ENCODE peak calls at places on chromosomes 13 and 19, in five cellular contexts. One of them, this sample, is unnamed.

GRCh38 chr19:35643255-35644205 is 2.0 kb downstream of the ETV2 start:
- DNase-seq in upper lobe of left lung: peak; percentile 96
- DNase-seq in CD4-positive, alpha-beta memory T cell: peak; percentile 81
- DNase-seq in psoas muscle: peak; percentile 85
- DNase-seq in A549: peak; percentile 94
- DNase-seq in this sample: peak; percentile 86

GRCh38 chr13:47000166-47000565 is 103.3 kb upstream of the HTR2A start:
- DNase-seq in upper lobe of left lung: no peak
- DNase-seq in CD4-positive, alpha-beta memory T cell: no peak
- DNase-seq in psoas muscle: no peak
- DNase-seq in A549: no peak
- DNase-seq in this sample: no peak

GRCh38 chr19:11321206-11322126 is 18.0 kb downstream of the RAB3D start:
- DNase-seq in upper lobe of left lung: no peak
- DNase-seq in CD4-positive, alpha-beta memory T cell: no peak
- DNase-seq in psoas muscle: no peak
- DNase-seq in A549: no peak
- DNase-seq in this sample: no peak

GRCh38 chr13:107254392-107254791 is 686.5 kb upstream of the ARGLU1 start:
- DNase-seq in upper lobe of left lung: no peak
- DNase-seq in CD4-positive, alpha-beta memory T cell: no peak
- DNase-seq in psoas muscle: no peak
- DNase-seq in A549: no peak
- DNase-seq in this sample: no peak

GRCh38 chr13:65889368-65889767 is 1340.8 kb downstream of the PCDH9 start:
- DNase-seq in upper lobe of left lung: no peak
- DNase-seq in CD4-positive, alpha-beta memory T cell: no peak
- DNase-seq in psoas muscle: no peak
- DNase-seq in A549: no peak
- DNase-seq in this sample: no peak

GRCh38 chr19:2865334-2866221 is 1.6 kb upstream of the ZNF556 start:
- DNase-seq in upper lobe of left lung: no peak
- DNase-seq in CD4-positive, alpha-beta memory T cell: no peak
- DNase-seq in psoas muscle: no peak
- DNase-seq in A549: no peak
- DNase-seq in this sample: no peak

GRCh38 chr19:38385804-38386257 is 2.0 kb downstream of the GGN start:
- DNase-seq in upper lobe of left lung: peak; percentile 86
- DNase-seq in CD4-positive, alpha-beta memory T cell: no peak
- DNase-seq in psoas muscle: peak; percentile 72
- DNase-seq in A549: no peak
- DNase-seq in this sample: no peak

GRCh38 chr13:111945086-111945485 is 121.9 kb upstream of the SOX1 start:
- DNase-seq in upper lobe of left lung: no peak
- DNase-seq in CD4-positive, alpha-beta memory T cell: no peak
- DNase-seq in psoas muscle: no peak
- DNase-seq in A549: no peak
- DNase-seq in this sample: no peak

GRCh38 chr19:46736544-46737274 is 9.1 kb upstream of the FKRP start:
- DNase-seq in upper lobe of left lung: no peak
- DNase-seq in CD4-positive, alpha-beta memory T cell: no peak
- DNase-seq in psoas muscle: peak; percentile 66
- DNase-seq in A549: no peak
- DNase-seq in this sample: peak; percentile 36

GRCh38 chr13:75934889-75935288 is 298.8 kb downstream of the LMO7 start:
- DNase-seq in upper lobe of left lung: no peak
- DNase-seq in CD4-positive, alpha-beta memory T cell: no peak
- DNase-seq in psoas muscle: no peak
- DNase-seq in A549: peak; percentile 3
- DNase-seq in this sample: no peak
- H3K27ac ChIP-seq in upper lobe of left lung: no peak overlapping the region
- H3K27ac ChIP-seq in CD4-positive, alpha-beta memory T cell: no peak overlapping the region
- H3K27ac ChIP-seq in psoas muscle: no peak overlapping the region
- H3K27ac ChIP-seq in A549: no peak overlapping the region
- H3K27ac ChIP-seq in this sample: no peak overlapping the region

GRCh38 chr13:110868631-110869165 is 46.2 kb downstream of the ANKRD10 start:
- DNase-seq in upper lobe of left lung: no peak
- DNase-seq in CD4-positive, alpha-beta memory T cell: no peak
- DNase-seq in psoas muscle: no peak
- DNase-seq in A549: no peak
- DNase-seq in this sample: no peak

GRCh38 chr13:110866491-110867170 is 48.2 kb downstream of the ANKRD10 start:
- DNase-seq in upper lobe of left lung: no peak
- DNase-seq in CD4-positive, alpha-beta memory T cell: no peak
- DNase-seq in psoas muscle: no peak
- DNase-seq in A549: no peak
- DNase-seq in this sample: no peak

GRCh38 chr13:110869805-110870706 is 44.8 kb downstream of the ANKRD10 start:
- DNase-seq in upper lobe of left lung: peak; percentile 78
- DNase-seq in CD4-positive, alpha-beta memory T cell: no peak
- DNase-seq in psoas muscle: peak; percentile 95
- DNase-seq in A549: peak; percentile 96
- DNase-seq in this sample: peak; percentile 82

GRCh38 chr13:110867380-110867779 is 47.5 kb downstream of the ANKRD10 start:
- DNase-seq in upper lobe of left lung: no peak
- DNase-seq in CD4-positive, alpha-beta memory T cell: no peak
- DNase-seq in psoas muscle: no peak
- DNase-seq in A549: no peak
- DNase-seq in this sample: no peak

DNA sequence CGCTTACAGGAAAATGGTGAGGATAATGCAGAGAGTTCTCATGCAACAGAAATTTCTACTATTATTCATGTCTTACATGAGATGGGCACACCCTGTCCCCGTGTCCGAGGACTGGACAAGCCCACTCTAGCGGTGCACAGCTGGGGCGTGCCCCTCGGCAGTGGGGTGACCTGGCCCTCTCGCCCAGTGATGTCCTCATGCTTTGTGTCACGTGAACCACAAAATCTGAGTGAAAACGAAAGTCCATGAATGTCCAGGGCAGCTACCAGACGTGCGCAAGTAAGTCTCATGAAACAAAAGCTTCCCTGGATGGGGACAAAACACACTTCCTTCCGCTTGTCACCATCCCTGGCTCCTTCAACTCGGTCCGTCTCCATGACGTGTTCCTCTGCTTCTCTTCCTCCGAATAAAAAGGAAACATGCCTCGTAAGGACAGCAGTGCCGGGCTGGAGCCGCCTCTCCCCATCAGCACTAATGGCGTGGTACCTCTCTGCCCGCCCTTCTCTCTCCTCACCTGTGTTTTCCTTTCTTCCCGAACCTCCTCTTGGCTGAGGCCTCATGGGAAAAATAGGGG is 45.6 kb downstream of the ANKRD10 start:
- DNase-seq in upper lobe of left lung: no peak
- DNase-seq in CD4-positive, alpha-beta memory T cell: no peak
- DNase-seq in psoas muscle: peak; percentile 74
- DNase-seq in A549: no peak
- DNase-seq in this sample: no peak
- H3K27ac ChIP-seq in upper lobe of left lung: peak overlapping the region; percentile 92
- H3K27ac ChIP-seq in CD4-positive, alpha-beta memory T cell: no peak overlapping the region
- H3K27ac ChIP-seq in psoas muscle: peak overlapping the region; percentile 100
- H3K27ac ChIP-seq in A549: peak overlapping the region; percentile 47
- H3K27ac ChIP-seq in this sample: peak overlapping the region; percentile 40

GRCh38 chr13:113860579-113861432 is 3.1 kb downstream of the GAS6 start:
- DNase-seq in upper lobe of left lung: peak; percentile 56
- DNase-seq in CD4-positive, alpha-beta memory T cell: no peak
- DNase-seq in psoas muscle: no peak
- DNase-seq in A549: no peak
- DNase-seq in this sample: peak; percentile 75
- H3K27ac ChIP-seq in upper lobe of left lung: peak overlapping the region; percentile 83
- H3K27ac ChIP-seq in CD4-positive, alpha-beta memory T cell: no peak overlapping the region
- H3K27ac ChIP-seq in psoas muscle: peak overlapping the region; percentile 9
- H3K27ac ChIP-seq in A549: no peak overlapping the region
- H3K27ac ChIP-seq in this sample: peak overlapping the region; percentile 36

GRCh38 chr13:23461544-23461943 is 28.0 kb upstream of the SACS start:
- DNase-seq in upper lobe of left lung: no peak
- DNase-seq in CD4-positive, alpha-beta memory T cell: no peak
- DNase-seq in psoas muscle: no peak
- DNase-seq in A549: no peak
- DNase-seq in this sample: no peak
- H3K27ac ChIP-seq in upper lobe of left lung: no peak overlapping the region
- H3K27ac ChIP-seq in CD4-positive, alpha-beta memory T cell: no peak overlapping the region
- H3K27ac ChIP-seq in psoas muscle: peak overlapping the region; percentile 32
- H3K27ac ChIP-seq in A549: no peak overlapping the region
- H3K27ac ChIP-seq in this sample: no peak overlapping the region

DNA sequence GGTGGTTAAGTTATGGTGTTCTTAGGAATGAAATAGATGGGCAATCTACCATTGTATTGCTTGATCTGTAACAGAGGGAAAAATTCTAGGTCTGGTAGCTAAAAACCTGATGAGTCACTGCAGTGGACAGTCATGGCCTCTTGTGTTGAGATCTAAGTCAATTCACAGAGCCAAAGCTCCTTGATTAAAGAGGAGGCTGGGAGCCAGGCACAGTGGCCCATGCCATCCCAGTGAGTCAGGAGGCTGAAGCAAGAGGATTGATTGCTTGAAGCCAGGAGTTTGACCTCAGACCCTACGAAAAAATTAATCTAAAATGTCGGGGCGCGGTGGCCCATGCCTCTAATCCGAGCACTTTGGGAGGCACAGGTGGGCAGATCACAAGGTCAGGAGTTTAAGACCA is 67.1 kb upstream of the KPNA3 start:
- DNase-seq in upper lobe of left lung: no peak
- DNase-seq in CD4-positive, alpha-beta memory T cell: no peak
- DNase-seq in psoas muscle: no peak
- DNase-seq in A549: peak; percentile 85
- DNase-seq in this sample: peak; percentile 16
- H3K27ac ChIP-seq in upper lobe of left lung: peak overlapping the region; percentile 79
- H3K27ac ChIP-seq in CD4-positive, alpha-beta memory T cell: no peak overlapping the region
- H3K27ac ChIP-seq in psoas muscle: no peak overlapping the region
- H3K27ac ChIP-seq in A549: peak overlapping the region; percentile 99
- H3K27ac ChIP-seq in this sample: no peak overlapping the region

DNA sequence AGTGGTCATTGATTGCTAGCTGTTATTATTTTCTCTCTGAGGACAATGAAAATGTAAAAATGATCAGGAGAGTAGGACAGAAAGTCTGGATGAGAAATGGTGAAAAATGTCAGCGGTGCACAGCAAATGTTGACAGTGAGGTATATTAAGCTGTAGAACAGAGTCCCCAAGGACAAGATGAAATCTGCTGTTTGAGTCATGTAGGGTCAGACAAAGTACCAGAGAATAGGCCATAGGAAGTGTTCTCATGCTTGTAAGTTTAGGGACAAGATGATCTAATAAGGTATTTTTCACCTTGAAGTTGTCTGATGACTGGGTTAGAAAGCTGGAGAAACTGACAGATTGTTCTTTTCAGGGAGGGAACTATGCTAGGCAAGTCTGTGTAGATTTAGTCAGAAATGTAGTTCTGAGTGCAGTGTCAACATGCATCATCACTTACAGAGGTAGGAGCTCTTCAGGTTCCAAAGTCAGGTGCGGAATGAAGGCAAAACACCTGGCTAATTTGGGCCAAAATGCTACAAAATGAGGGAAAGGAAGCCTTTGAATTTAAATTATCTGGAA is 369.3 kb downstream of the DLEU7 start:
- DNase-seq in upper lobe of left lung: no peak
- DNase-seq in CD4-positive, alpha-beta memory T cell: no peak
- DNase-seq in psoas muscle: no peak
- DNase-seq in A549: no peak
- DNase-seq in this sample: no peak
- H3K27ac ChIP-seq in upper lobe of left lung: no peak overlapping the region
- H3K27ac ChIP-seq in CD4-positive, alpha-beta memory T cell: no peak overlapping the region
- H3K27ac ChIP-seq in psoas muscle: no peak overlapping the region
- H3K27ac ChIP-seq in A549: no peak overlapping the region
- H3K27ac ChIP-seq in this sample: no peak overlapping the region

GRCh38 chr13:35856721-35857346 is 274.3 kb downstream of the DCLK1 start:
- DNase-seq in upper lobe of left lung: no peak
- DNase-seq in CD4-positive, alpha-beta memory T cell: no peak
- DNase-seq in psoas muscle: no peak
- DNase-seq in A549: no peak
- DNase-seq in this sample: no peak
- H3K27ac ChIP-seq in upper lobe of left lung: no peak overlapping the region
- H3K27ac ChIP-seq in CD4-positive, alpha-beta memory T cell: no peak overlapping the region
- H3K27ac ChIP-seq in psoas muscle: no peak overlapping the region
- H3K27ac ChIP-seq in A549: no peak overlapping the region
- H3K27ac ChIP-seq in this sample: no peak overlapping the region

DNA sequence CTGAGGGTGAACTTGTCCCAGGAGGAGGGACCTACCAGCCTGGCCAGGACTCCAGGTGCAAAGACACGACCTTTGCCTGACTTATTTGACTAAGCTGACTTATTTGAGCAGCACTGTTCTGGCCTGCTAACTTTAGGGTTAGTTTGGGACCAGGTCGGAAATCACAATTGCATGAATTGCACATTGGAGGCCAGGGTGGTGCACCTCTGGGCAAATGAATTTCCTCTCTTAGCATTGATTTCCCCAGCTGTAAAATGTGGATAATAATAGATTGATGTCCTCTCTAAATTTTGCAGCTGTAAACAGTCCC is 1.4 kb upstream of the BST2 start:
- DNase-seq in upper lobe of left lung: no peak
- DNase-seq in CD4-positive, alpha-beta memory T cell: no peak
- DNase-seq in psoas muscle: no peak
- DNase-seq in A549: no peak
- DNase-seq in this sample: no peak
- H3K27ac ChIP-seq in upper lobe of left lung: peak overlapping the region; percentile 85
- H3K27ac ChIP-seq in CD4-positive, alpha-beta memory T cell: peak overlapping the region; percentile 88
- H3K27ac ChIP-seq in psoas muscle: peak overlapping the region; percentile 43
- H3K27ac ChIP-seq in A549: no peak overlapping the region
- H3K27ac ChIP-seq in this sample: peak overlapping the region; percentile 83

This sample was measured in thyroid gland.